ENCODE peak calls at places on chromosomes 2 and 18, in four cellular contexts. Z, W, V and H are unnamed samples.

GRCh38 chr2:240399419-240400318 is 35.8 kb upstream of the GPC1 start:
- DNase-seq in Z (peak), W (no peak), V (peak), H (no peak)

GRCh38 chr2:45020439-45020838 is 11.2 kb upstream of the SIX2 start:
- DNase-seq in V (no peak), Z (no peak), W (no peak), H (no peak)

GRCh38 chr18:60978338-60978737 is 354.9 kb upstream of the CDH20 start:
- DNase-seq in V (no peak), Z (no peak), W (no peak), H (no peak)

GRCh38 chr2:104774631-104775030 is 79.3 kb upstream of the POU3F3 start:
- DNase-seq in V (no peak), W (no peak), Z (no peak), H (no peak)

GRCh38 chr2:246489-247145 is 17.2 kb downstream of the SH3YL1 start:
- DNase-seq in W (no peak), V (no peak), Z (no peak), H (no peak)

GRCh38 chr2:160291382-160291781 is 91.3 kb upstream of the ITGB6 start:
- DNase-seq in Z (no peak), V (no peak), W (no peak), H (no peak)

GRCh38 chr2:215407596-215408264 is 28.1 kb downstream of the FN1 start:
- DNase-seq in V (no peak), W (no peak), Z (no peak), H (no peak)

GRCh38 chr18:22411442-22411841 is 6.3 kb downstream of the CTAGE1 start:
- DNase-seq in V (no peak), Z (no peak), W (no peak), H (no peak)

GRCh38 chr2:133553838-133554408 is 14.3 kb downstream of the NCKAP5 start:
- DNase-seq in Z (no peak), V (no peak), W (no peak), H (no peak)

GRCh38 chr2:109173311-109174171 is 44.5 kb downstream of the SH3RF3 start:
- DNase-seq in W (no peak), V (peak), Z (peak), H (no peak)

GRCh38 chr2:6080837-6081541 is 388.8 kb downstream of the SOX11 start:
- DNase-seq in V (no peak), Z (no peak), W (peak), H (no peak)

GRCh38 chr18:35289293-35290069 is 548 bp downstream of the ZSCAN30 start:
- DNase-seq in W (no peak), V (no peak), Z (peak), H (no peak)

GRCh38 chr2:162037886-162038285 is 36.1 kb downstream of the DPP4 start:
- DNase-seq in V (no peak), Z (no peak), W (no peak), H (no peak)

GRCh38 chr2:162038676-162039075 is 35.3 kb downstream of the DPP4 start:
- DNase-seq in V (no peak), W (no peak), Z (no peak), H (no peak)

GRCh38 chr2:162041465-162041864 is 32.5 kb downstream of the DPP4 start:
- DNase-seq in W (no peak), V (no peak), Z (no peak), H (no peak)

GRCh38 chr2:162043132-162043531 is 30.9 kb downstream of the DPP4 start:
- DNase-seq in V (no peak), Z (no peak), W (no peak), H (no peak)

DNA sequence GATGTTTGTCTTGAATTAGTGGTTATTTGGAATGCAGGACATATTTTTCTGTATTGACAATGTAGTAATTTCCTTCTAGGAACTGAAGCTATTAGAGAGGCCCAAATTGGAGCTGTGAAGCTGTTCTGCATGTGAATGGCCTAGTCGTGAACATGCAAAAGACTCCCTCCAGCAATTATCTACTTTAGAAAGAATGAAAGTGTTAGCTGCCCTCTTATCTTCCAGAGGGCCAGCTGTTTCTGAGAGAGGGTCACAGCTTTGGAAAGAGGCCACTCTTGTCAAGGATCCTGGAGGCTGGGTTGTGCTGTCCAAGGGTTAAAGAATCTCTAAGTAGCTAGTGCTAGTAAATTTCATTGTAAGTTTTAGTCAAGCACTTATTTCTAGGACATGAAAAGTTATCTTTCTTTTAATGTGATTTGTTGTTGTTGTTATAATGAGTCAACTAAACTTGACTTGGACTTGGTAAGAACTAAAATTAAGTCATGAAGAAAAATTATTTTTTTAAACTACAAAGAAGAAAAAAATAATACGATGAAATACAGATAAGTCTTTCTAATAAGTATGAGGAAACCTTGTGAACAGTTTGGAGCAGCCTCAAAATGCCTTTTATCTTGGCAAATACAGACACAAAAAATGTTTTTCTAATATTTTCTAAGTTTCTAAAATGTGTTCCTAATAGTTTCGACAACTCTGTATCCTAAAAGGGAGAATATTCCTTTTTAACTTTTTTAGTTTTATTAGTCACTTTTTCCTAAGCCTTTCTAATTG is 36.8 kb downstream of the DPP4 start:
- DNase-seq in V (no peak), W (no peak), Z (no peak), H (no peak)
- H3K27ac ChIP-seq in V (no peak), W (no peak), Z (no peak), H (no peak)

GRCh38 chr18:50578030-50578429 is 18.1 kb downstream of the MAPK4 start:
- DNase-seq in Z (no peak), V (no peak), W (no peak), H (no peak)

GRCh38 chr18:50579061-50579774 is 19.3 kb downstream of the MAPK4 start:
- DNase-seq in W (no peak), Z (no peak), V (no peak), H (no peak)

GRCh38 chr18:50581517-50581916 is 21.6 kb downstream of the MAPK4 start:
- DNase-seq in W (no peak), V (no peak), Z (no peak), H (no peak)

GRCh38 chr18:50582500-50582899 is 22.6 kb downstream of the MAPK4 start:
- DNase-seq in V (no peak), W (no peak), Z (no peak), H (no peak)

GRCh38 chr18:50578651-50579050 is 18.8 kb downstream of the MAPK4 start:
- DNase-seq in Z (no peak), W (no peak), V (no peak), H (no peak)
- H3K27ac ChIP-seq in Z (no peak), W (no peak), V (no peak), H (no peak)

GRCh38 chr2:68432696-68433658 is 34.1 kb downstream of the FBXO48 start:
- DNase-seq in V (no peak), Z (peak), W (no peak), H (peak)

GRCh38 chr2:68435605-68436004 is 31.5 kb downstream of the FBXO48 start:
- DNase-seq in V (no peak), Z (no peak), W (no peak), H (no peak)

GRCh38 chr2:68434981-68435380 is 32.1 kb downstream of the FBXO48 start:
- DNase-seq in Z (no peak), W (no peak), V (no peak), H (no peak)

GRCh38 chr2:68438455-68439303 is 28.4 kb downstream of the FBXO48 start:
- DNase-seq in V (no peak), W (no peak), Z (no peak), H (no peak)

DNA sequence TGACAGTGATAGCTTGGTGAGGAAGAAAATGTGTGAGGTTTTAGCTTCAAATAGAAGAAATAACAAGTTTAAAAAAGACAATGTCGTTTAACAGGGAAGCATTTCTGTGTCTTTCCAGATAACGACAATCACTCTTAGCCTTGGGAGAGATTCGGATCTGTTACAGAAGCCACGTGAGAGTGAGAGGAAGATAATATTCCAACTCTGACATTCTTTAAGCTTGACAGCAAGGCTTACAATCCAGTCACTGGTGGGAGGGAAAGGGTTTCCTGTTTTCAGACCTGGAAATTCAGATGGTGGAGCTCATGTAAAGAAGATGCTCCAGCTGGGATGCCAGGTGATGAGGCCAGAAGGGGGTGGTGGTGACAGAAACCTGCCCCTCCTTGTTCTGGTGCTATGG is 30.8 kb downstream of the FBXO48 start:
- DNase-seq in V (no peak), Z (no peak), W (no peak), H (no peak)
- H3K27ac ChIP-seq in V (peak), Z (peak), W (no peak), H (peak)

GRCh38 chr2:127581516-127582490 is 46.3 kb downstream of the MYO7B start:
- DNase-seq in V (peak), Z (peak), W (no peak), H (peak)
- H3K27ac ChIP-seq in V (no peak), Z (no peak), W (no peak), H (no peak)

DNA sequence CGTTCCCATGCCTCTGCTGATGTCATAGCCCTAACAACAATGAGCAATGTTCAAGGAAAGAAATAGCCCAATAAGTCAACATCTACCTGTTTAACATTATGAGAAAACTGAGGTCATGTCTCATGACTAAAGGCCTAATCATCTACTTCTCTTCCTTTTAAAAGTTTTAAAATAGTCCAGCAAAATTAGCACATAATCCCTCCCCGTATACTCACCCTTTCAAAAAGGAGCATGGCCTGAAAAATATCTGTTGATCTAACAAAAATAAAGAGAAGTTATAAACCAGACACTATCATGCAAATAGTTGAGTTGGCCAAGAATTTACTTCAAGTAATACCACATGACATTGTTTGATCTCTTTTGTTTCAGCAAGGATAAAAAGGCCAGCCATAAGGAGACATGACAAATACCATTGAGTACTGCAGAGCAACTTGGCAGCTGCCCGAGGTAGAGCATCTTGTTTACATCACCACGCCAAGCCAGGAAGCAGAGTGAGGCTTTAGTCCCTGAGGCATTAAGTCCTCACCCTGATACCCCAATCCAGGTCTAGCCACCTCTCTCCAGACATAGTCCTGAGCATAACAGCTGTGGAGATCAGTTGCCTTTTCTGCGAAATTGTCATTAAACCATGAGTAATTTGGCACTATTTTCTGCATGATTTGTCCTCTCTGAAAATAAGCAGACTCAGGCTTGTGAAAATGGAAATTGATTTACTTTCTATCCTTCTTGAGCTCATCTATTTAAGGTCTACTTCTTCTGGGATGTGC is 137.4 kb upstream of the ETAA1 start:
- DNase-seq in Z (no peak), W (no peak), V (peak), H (no peak)
- H3K27ac ChIP-seq in Z (peak), W (no peak), V (peak), H (peak)

DNA sequence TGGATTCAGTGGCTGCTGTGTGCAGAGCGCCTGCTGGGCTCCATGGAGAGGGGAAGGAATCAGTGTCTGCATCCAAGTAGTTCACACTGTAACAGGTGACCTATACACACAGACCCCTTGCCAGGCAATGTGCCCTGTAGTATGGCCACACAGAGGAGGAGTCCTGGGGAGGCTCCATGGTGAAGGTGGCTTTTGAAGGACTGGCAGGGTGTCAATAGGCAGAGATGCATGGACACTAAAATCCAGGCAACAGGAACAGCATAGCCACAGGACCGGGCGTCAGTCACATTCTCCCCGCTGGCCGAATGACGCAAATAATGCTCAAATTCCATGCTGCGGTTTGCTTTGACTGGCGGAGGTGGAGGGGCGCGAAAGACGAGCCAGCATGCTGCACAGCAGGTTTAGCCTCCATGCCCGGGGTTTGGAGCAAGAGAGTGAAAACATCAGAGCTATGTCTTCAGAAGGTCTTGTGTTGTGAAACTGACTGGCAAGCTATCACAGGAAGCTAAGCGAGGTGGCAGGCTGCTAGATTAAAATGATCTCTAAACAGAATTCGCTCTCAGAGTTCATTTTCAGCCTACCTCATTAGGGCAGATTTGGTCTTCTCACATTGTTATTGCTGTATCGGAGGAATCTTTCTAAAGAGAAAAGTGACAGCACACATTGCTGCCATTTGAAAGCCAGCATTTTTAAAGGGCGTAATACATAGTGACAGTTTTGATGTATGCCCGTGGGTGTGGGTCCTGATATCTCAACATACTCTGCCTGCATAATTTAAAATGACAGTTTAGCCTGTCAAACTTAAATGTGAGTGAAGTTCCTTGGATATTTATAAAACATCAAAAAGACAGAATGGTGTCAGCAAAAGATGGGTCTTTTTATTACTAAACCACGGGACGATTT is 1.1 kb upstream of the CHMP1B start:
- DNase-seq in W (peak), V (peak), Z (peak), H (peak)
- H3K27ac ChIP-seq in W (peak), V (peak), Z (peak), H (peak)

GRCh38 chr2:230434677-230435324 is 18.8 kb downstream of the SP100 start:
- DNase-seq in V (no peak), W (no peak), Z (no peak), H (no peak)
- H3K27ac ChIP-seq in V (no peak), W (no peak), Z (no peak), H (peak)

GRCh38 chr18:77053616-77054287 is 78.8 kb downstream of the MBP start:
- DNase-seq in Z (no peak), W (no peak), V (no peak), H (no peak)
- H3K27ac ChIP-seq in Z (peak), W (peak), V (no peak), H (peak)